ENCODE peak calls at places on chromosomes 3 and 15, in seven cellular contexts. D, Q, G, V, N, H and P are unnamed samples.

GRCh38 chr3:121529308-121529707 is 16.5 kb downstream of the POLQ start:
- DNase-seq in G (no peak), D (no peak), Q (no peak), H (peak; percentile 21), N (no peak), V (peak; percentile 3), P (no peak)

GRCh38 chr15:69760890-69761568 is 308.4 kb downstream of the RPLP1 start:
- DNase-seq in G (no peak), H (peak; percentile 33), N (peak; percentile 62), Q (peak; percentile 69), V (peak; percentile 48), D (peak; percentile 77), P (peak; percentile 34)

GRCh38 chr3:185402561-185402960 is 39.6 kb downstream of the MAP3K13 start:
- DNase-seq in V (no peak), D (no peak), H (no peak), G (no peak), Q (no peak), N (no peak), P (no peak)

GRCh38 chr15:40100133-40100946 is 8.3 kb downstream of the BMF start:
- DNase-seq in Q (no peak), N (no peak), G (no peak), V (no peak), H (no peak), D (no peak), P (no peak)

GRCh38 chr15:43266834-43267233 is at the start of gene TGM5:
- DNase-seq in N (no peak), D (no peak), G (no peak), V (no peak), Q (no peak), H (no peak), P (peak; percentile 58)

GRCh38 chr15:58190419-58190818 is 52.2 kb downstream of the AQP9 start:
- DNase-seq in G (no peak), D (no peak), Q (no peak), N (no peak), H (no peak), V (no peak), P (no peak)

GRCh38 chr3:37730383-37730782 is 131.3 kb upstream of the CTDSPL start:
- DNase-seq in Q (no peak), D (no peak), N (no peak), H (no peak), G (no peak), V (peak; percentile 32), P (no peak)

GRCh38 chr3:146314871-146315270 is 64.0 kb upstream of the PLSCR4 start:
- DNase-seq in G (no peak), Q (no peak), H (no peak), N (no peak), D (no peak), V (no peak), P (no peak)

GRCh38 chr15:60326824-60327654 is 70.7 kb downstream of the ANXA2 start:
- DNase-seq in D (no peak), N (no peak), G (no peak), H (no peak), V (peak; percentile 50), Q (peak; percentile 23), P (no peak)

GRCh38 chr3:72597756-72598195 is 250.5 kb downstream of the SHQ1 start:
- DNase-seq in G (no peak), H (no peak), N (no peak), Q (no peak), V (no peak), D (no peak), P (no peak)

GRCh38 chr15:35450492-35450891 is 95.5 kb downstream of the DPH6 start:
- DNase-seq in N (no peak), H (no peak), V (no peak), D (no peak), Q (no peak), G (no peak), P (no peak)

GRCh38 chr15:71997691-71998090 is 120.3 kb downstream of the MYO9A start:
- DNase-seq in G (no peak), D (no peak), V (no peak), H (no peak), Q (no peak), N (no peak), P (no peak)

GRCh38 chr3:114608293-114608692 is 314.5 kb downstream of the TIGIT start:
- DNase-seq in D (no peak), V (no peak), H (no peak), G (no peak), N (no peak), Q (no peak), P (no peak)

GRCh38 chr15:58988011-58988785 is 735 bp downstream of the RNF111 start:
- DNase-seq in H (peak; percentile 77), N (no peak), Q (peak; percentile 72), G (peak; percentile 19), D (peak; percentile 86), V (peak; percentile 62), P (peak; percentile 76)

GRCh38 chr3:123419850-123420292 is 29.0 kb downstream of the ADCY5 start:
- DNase-seq in D (no peak), V (no peak), N (no peak), G (no peak), Q (no peak), H (no peak), P (no peak)

DNA sequence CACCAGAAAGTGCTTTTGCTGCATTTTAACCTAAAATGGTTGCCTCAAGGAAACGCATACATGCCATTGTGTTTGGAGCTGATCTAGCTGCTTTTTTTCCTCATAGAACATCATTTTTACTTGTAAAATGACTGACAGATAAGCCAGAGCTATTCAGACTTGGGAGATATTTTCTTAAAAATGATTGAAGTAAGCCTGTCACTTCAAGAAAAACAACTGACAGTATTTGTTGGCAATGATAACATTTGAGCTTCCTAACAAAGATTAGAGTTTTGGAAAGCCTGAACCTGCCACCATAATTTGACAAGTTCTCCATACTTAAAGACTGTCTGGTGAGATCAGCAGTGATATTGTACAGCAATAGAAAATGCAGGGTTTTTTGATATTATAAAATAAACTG is 27.6 kb upstream of the MRPL3 start:
- DNase-seq in H (no peak), D (no peak), V (no peak), Q (no peak), G (no peak), N (no peak), P (no peak)
- TF ChIP-seq EP300 in H (no peak), D (no peak), V (no peak), Q (no peak), G (no peak), N (no peak), P (no peak)

GRCh38 chr3:159818399-159818798 is 170.2 kb upstream of the IL12A start:
- DNase-seq in Q (no peak), V (peak; percentile 31), G (no peak), N (no peak), H (no peak), D (no peak), P (no peak)
- TF ChIP-seq EP300 in Q (no peak), V (no peak), G (no peak), N (no peak), H (no peak), D (no peak), P (no peak)

DNA sequence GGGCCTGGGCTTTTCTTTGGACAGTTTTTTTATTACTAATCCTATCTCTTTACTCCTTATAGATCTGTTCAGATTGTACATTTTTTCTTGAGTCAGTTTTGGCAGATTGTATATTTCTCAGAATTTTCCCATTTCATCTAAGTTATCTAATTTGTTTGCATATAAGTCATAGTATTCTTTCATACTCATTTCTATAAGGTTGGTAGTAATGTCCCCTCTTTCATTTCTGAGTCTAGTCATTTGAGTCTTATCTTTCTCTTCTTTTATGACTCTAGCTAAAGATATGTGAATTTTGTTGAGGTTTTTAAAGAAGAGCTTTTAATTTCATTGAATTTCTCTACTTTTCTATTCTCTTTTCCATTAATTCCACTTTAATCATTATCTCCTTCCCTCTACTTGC is 27.2 kb downstream of the TRPM1 start:
- DNase-seq in Q (no peak), G (no peak), V (no peak), H (no peak), D (no peak), N (no peak), P (no peak)
- TF ChIP-seq EP300 in Q (no peak), G (no peak), V (no peak), H (no peak), D (no peak), N (no peak), P (no peak)

GRCh38 chr15:64354683-64355558 is 1.1 kb downstream of the CSNK1G1 start:
- DNase-seq in N (no peak), G (no peak), Q (no peak), H (no peak), V (no peak), D (no peak), P (no peak)

GRCh38 chr15:64356443-64357040 is 569 bp upstream of the CSNK1G1 start:
- DNase-seq in G (no peak), V (peak; percentile 73), Q (no peak), H (peak; percentile 57), N (no peak), D (no peak), P (no peak)

GRCh38 chr15:64351265-64351664 is 4.7 kb downstream of the CSNK1G1 start:
- DNase-seq in G (no peak), V (no peak), D (no peak), Q (no peak), H (no peak), N (no peak), P (no peak)

GRCh38 chr15:64361259-64361658 is 5.3 kb upstream of the CSNK1G1 start:
- DNase-seq in D (no peak), V (no peak), G (no peak), N (no peak), Q (no peak), H (no peak), P (no peak)

DNA sequence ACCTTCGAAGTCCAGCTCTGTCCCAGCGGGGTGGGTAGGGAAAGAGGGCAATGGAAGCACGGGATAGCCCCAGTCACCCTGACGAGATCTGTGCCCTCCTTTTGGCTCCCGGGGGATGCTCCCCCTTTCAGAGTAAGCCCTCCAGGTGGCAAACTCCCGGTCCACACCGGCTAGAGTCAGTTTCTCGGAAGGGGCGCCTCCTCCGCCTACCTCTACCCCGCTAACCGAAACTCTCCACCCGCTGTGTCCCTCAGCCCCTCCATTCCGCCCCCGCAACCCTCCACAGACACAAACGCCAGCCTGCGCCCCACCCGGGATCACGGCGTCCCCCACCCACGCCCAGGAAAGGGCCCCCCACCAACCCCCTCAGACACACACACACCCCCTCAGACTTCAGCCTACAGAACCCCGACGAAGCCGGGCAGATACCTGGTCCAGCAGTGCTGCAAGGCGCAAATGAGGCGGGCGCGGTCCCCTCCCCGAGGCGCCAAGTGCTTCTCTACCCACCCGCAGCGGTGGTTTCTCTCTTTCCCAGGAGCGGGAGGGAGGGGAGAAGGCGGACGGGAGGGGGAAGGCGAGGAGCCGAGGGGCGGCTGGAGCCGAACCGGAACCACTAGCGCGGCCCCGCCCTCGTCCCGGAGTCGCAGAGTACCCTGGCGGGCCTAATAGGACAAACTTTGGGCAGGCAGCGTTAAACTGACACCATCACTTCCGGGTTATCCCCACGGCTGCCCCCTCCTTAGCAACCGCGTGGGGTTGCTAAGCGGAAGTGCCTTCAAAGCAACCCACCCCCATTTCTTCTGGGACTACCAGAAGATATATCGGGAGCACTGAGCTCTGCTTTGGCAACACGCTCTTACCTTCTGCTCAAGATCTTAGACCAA is at the start of gene CSNK1G1:
- DNase-seq in V (peak; percentile 96), D (peak; percentile 97), G (peak; percentile 90), Q (peak; percentile 92), N (peak; percentile 90), H (peak; percentile 93), P (peak; percentile 93)
- TF ChIP-seq EP300 in V (no peak), D (no peak), G (no peak), Q (peak; percentile 71), N (no peak), H (no peak), P (no peak)

GRCh38 chr15:65087873-65088642 is 11.5 kb downstream of the KBTBD13 start:
- DNase-seq in D (no peak), Q (peak; percentile 42), G (no peak), H (no peak), V (no peak), N (no peak), P (peak; percentile 73)
- TF ChIP-seq EP300 in D (peak; percentile 82), Q (no peak), G (no peak), H (no peak), V (no peak), N (no peak), P (peak; percentile 73)

GRCh38 chr3:9032236-9032777 is 69.0 kb upstream of the RAD18 start:
- DNase-seq in Q (no peak), H (no peak), D (no peak), N (no peak), G (no peak), V (no peak), P (no peak)
- TF ChIP-seq EP300 in Q (no peak), H (no peak), D (no peak), N (no peak), G (no peak), V (no peak), P (no peak)